ENCODE peak calls at places on chromosomes 7 and 10, in seven cellular contexts. C is HL-60, X is uterus, M is heart right ventricle, A is testis, F is astrocyte of the spinal cord, P is cardiac muscle cell. E is an unnamed sample.

GRCh38 chr10:61812052-61812721 is 89.3 kb upstream of the ARID5B start:
- DNase-seq in F (no peak), C (no peak), X (no peak), P (no peak), M (no peak), A (no peak), E (no peak)

GRCh38 chr10:271201-271600 is 135.9 kb downstream of the ZMYND11 start:
- DNase-seq in C (no peak), P (peak; percentile 20), X (no peak), A (no peak), F (no peak), M (no peak), E (no peak)

GRCh38 chr10:58951750-58952149 is 224.7 kb upstream of the PHYHIPL start:
- DNase-seq in P (peak; percentile 61), F (no peak), X (no peak), A (no peak), M (no peak), C (no peak), E (no peak)

GRCh38 chr10:113059001-113059780 is 109.1 kb downstream of the TCF7L2 start:
- DNase-seq in M (no peak), F (peak; percentile 69), P (peak; percentile 91), A (peak; percentile 88), C (no peak), X (peak; percentile 55), E (no peak)

GRCh38 chr10:77548671-77549070 is 88.9 kb downstream of the KCNMA1 start:
- DNase-seq in X (no peak), M (no peak), P (no peak), A (no peak), C (no peak), F (no peak), E (no peak)

GRCh38 chr10:15035385-15036301 is 8.1 kb upstream of the OLAH start:
- DNase-seq in M (no peak), P (peak; percentile 54), C (peak; percentile 60), X (no peak), A (no peak), F (peak; percentile 93), E (no peak)

GRCh38 chr7:49781996-49782395 is 8.6 kb downstream of the VWC2 start:
- DNase-seq in A (no peak), M (no peak), F (no peak), C (no peak), P (no peak), X (no peak), E (no peak)

GRCh38 chr10:113029055-113029440 is 79.0 kb downstream of the TCF7L2 start:
- DNase-seq in A (no peak), F (peak; percentile 40), M (no peak), P (no peak), C (no peak), X (no peak), E (no peak)

GRCh38 chr7:95772298-95772770 is at the start of gene DYNC1I1:
- DNase-seq in A (peak; percentile 72), M (peak; percentile 84), C (peak; percentile 42), X (peak; percentile 63), F (peak; percentile 52), P (peak; percentile 72), E (peak; percentile 92)

GRCh38 chr10:104376784-104377300 is 23.2 kb downstream of the CFAP58 start:
- DNase-seq in F (no peak), X (no peak), P (no peak), C (no peak), A (no peak), M (no peak), E (no peak)

GRCh38 chr10:14707441-14707840 is 67.3 kb downstream of the FAM107B start:
- DNase-seq in X (no peak), F (no peak), C (no peak), A (no peak), M (no peak), P (peak; percentile 61), E (no peak)

GRCh38 chr10:9634466-9634865 is 1383.2 kb upstream of the CELF2 start:
- DNase-seq in X (no peak), M (no peak), P (peak; percentile 33), C (no peak), F (peak; percentile 87), A (no peak), E (no peak)

GRCh38 chr10:84606428-84606827 is 278.0 kb downstream of the CCSER2 start:
- DNase-seq in X (no peak), M (no peak), C (no peak), P (no peak), F (no peak), A (no peak), E (no peak)

GRCh38 chr10:84608126-84608525 is 279.7 kb downstream of the CCSER2 start:
- DNase-seq in P (no peak), A (no peak), F (no peak), X (no peak), M (no peak), C (no peak), E (no peak)

GRCh38 chr10:84605802-84606201 is 277.4 kb downstream of the CCSER2 start:
- DNase-seq in P (no peak), X (no peak), C (no peak), M (no peak), A (no peak), F (no peak), E (no peak)

GRCh38 chr10:84607523-84607922 is 279.1 kb downstream of the CCSER2 start:
- DNase-seq in P (no peak), X (no peak), C (no peak), M (no peak), F (no peak), A (no peak), E (no peak)

DNA sequence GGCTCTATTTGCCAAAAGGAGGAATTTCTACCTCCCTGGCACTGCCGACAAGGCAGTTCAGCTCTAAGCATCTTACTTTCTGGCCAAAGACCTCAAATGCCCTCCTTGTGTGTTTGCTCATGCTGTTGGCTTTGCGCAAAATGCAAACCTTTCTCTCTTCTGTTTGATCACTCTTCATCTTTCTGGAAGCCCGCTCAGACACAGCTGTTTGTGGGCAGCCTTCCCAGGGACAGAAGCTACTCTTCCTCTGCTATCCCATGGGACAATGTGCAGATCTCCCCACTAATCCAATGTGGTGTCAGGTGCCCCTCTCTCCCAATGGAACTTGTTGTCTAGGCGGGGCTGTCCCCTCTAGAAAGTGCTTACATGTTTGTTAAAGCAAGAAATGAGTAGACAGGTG is 278.7 kb downstream of the CCSER2 start:
- DNase-seq in M (no peak), F (no peak), P (no peak), C (no peak), X (no peak), A (no peak), E (no peak)
- TF ChIP-seq CTCF in M (no peak), F (no peak), P (no peak), C (no peak), X (no peak), A (no peak), E (no peak)

DNA sequence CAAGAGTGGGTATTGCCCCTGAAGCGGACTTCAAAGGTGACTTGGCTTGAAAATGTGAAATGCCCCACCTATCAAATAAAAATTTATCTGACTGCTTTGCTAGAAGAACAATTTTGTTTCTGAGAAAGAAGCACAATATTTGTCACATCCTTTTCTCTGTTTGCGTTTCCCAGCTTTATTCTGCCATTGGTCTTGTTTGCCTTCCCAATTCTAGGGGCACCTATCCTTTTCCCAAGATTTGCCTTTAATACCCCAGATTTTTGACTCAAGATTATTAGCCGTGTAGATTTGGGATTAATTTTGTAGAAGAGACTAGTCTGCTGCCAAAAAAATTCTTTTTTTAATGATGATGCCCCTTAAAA is 110.2 kb upstream of the LRGUK start:
- DNase-seq in A (no peak), C (no peak), M (no peak), F (no peak), P (no peak), X (no peak), E (no peak)
- TF ChIP-seq CTCF in A (no peak), C (no peak), M (no peak), F (no peak), P (no peak), X (no peak), E (peak; percentile 50)

GRCh38 chr10:52740913-52741675 is 31.5 kb downstream of the MBL2 start:
- DNase-seq in M (no peak), F (peak; percentile 23), P (peak; percentile 62), X (no peak), C (peak; percentile 42), A (peak; percentile 76), E (no peak)
- TF ChIP-seq CTCF in M (peak; percentile 72), F (peak; percentile 85), P (peak; percentile 94), X (no peak), C (peak; percentile 96), A (peak; percentile 65), E (peak; percentile 93)

GRCh38 chr10:26728957-26729356 is 31.5 kb downstream of the PDSS1 start:
- DNase-seq in C (no peak), F (no peak), M (no peak), P (no peak), A (no peak), X (no peak), E (no peak)
- TF ChIP-seq CTCF in C (no peak), F (no peak), M (no peak), P (no peak), A (no peak), X (no peak), E (peak; percentile 23)

DNA sequence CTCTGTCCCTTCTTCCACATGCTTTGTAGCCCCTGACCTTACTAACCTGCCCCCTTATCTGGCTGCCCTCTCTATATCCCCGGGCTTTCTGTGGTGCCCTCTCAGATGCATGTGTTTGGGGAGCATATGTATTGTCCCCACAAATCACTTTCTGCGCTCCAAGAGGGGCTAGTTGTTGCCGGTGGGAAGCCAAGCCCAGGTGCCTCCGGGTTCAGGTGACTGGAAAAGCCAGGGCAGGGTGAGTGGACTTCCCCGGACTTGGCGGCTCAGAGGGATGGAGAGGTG is 7.1 kb downstream of the LBX1 start:
- DNase-seq in A (no peak), C (no peak), P (no peak), M (no peak), F (no peak), X (no peak), E (no peak)
- TF ChIP-seq CTCF in A (no peak), C (no peak), P (no peak), M (no peak), F (no peak), X (no peak), E (no peak)

GRCh38 chr10:124347956-124348355 is 70.8 kb downstream of the OAT start:
- DNase-seq in A (no peak), C (no peak), M (no peak), X (no peak), F (no peak), P (no peak), E (no peak)
- TF ChIP-seq CTCF in A (no peak), C (no peak), M (no peak), X (no peak), F (no peak), P (peak; percentile 2), E (no peak)

GRCh38 chr10:26503911-26504310 is 65.8 kb downstream of the APBB1IP start:
- DNase-seq in A (no peak), P (no peak), F (no peak), M (no peak), C (peak; percentile 11), X (no peak), E (no peak)
- TF ChIP-seq CTCF in A (no peak), P (no peak), F (no peak), M (no peak), C (no peak), X (no peak), E (no peak)

GRCh38 chr7:81751619-81752317 is 18.1 kb downstream of the HGF start:
- DNase-seq in M (no peak), X (no peak), C (no peak), A (no peak), P (no peak), F (no peak), E (no peak)
- TF ChIP-seq CTCF in M (no peak), X (no peak), C (no peak), A (no peak), P (no peak), F (no peak), E (no peak)

GRCh38 chr7:42025635-42026375 is 211.2 kb downstream of the GLI3 start:
- DNase-seq in A (no peak), P (no peak), M (no peak), C (no peak), F (no peak), X (no peak), E (no peak)
- TF ChIP-seq CTCF in A (no peak), P (no peak), M (no peak), C (no peak), F (no peak), X (no peak), E (peak; percentile 9)

E was measured in chondrocyte.